ENCODE peak calls at places on chromosomes 2 and 18, in ten cellular contexts. P is psoas muscle, I is AG10803, X is A673, N is lower leg skin, M is Peyer's patch, F is HFF-Myc, R is fibroblast of the aortic adventitia, G is A549, C is lower lobe of right lung. K is an unnamed sample.

GRCh38 chr18:22282311-22283235 is 113.2 kb downstream of the GATA6 start:
- DNase-seq in F (peak), N (no peak), P (no peak), C (no peak), I (peak), G (peak), M (no peak), R (peak), X (peak), K (no peak)

GRCh38 chr2:240596491-240596931 is 10.0 kb downstream of the CAPN10 start:
- DNase-seq in X (no peak), G (no peak), N (peak), F (no peak), M (peak), C (peak), R (no peak), P (peak), I (no peak), K (no peak)

GRCh38 chr18:80103231-80103630 is 5.8 kb upstream of the ADNP2 start:
- DNase-seq in I (peak), F (no peak), G (no peak), M (no peak), X (no peak), R (peak), N (no peak), C (no peak), P (no peak), K (peak)

GRCh38 chr2:26922638-26923466 is 47.6 kb upstream of the MAPRE3 start:
- DNase-seq in C (no peak), F (peak), X (peak), N (peak), I (peak), P (peak), G (peak), R (peak), M (peak), K (no peak)

GRCh38 chr2:160365691-160366367 is 127.8 kb downstream of the RBMS1 start:
- DNase-seq in F (no peak), X (no peak), C (no peak), R (peak), I (peak), M (peak), N (peak), P (peak), G (no peak), K (no peak)

GRCh38 chr2:101587251-101587650 is 110.3 kb upstream of the MAP4K4 start:
- DNase-seq in C (no peak), G (no peak), P (no peak), M (no peak), I (no peak), R (no peak), F (no peak), X (no peak), N (no peak), K (no peak)

GRCh38 chr2:136874258-136874657 is 108.9 kb downstream of the THSD7B start:
- DNase-seq in M (no peak), R (peak), F (no peak), G (no peak), I (peak), C (no peak), P (no peak), X (peak), N (no peak), K (no peak)

GRCh38 chr18:31671951-31672350 is 12.4 kb downstream of the B4GALT6 start:
- DNase-seq in F (no peak), X (no peak), I (no peak), R (no peak), M (no peak), P (no peak), G (no peak), C (no peak), N (no peak), K (no peak)

GRCh38 chr2:223674998-223675609 is 72.9 kb upstream of the SCG2 start:
- DNase-seq in C (no peak), R (peak), G (peak), I (peak), X (peak), P (no peak), N (no peak), F (no peak), M (no peak), K (no peak)

GRCh38 chr18:28457784-28458183 is 280.9 kb upstream of the CDH2 start:
- DNase-seq in G (no peak), C (no peak), N (no peak), M (no peak), P (no peak), X (no peak), R (no peak), I (no peak), F (no peak), K (no peak)

GRCh38 chr18:9653390-9653789 is 39.0 kb upstream of the PPP4R1 start:
- DNase-seq in N (peak), R (peak), C (no peak), G (no peak), P (peak), X (no peak), F (no peak), I (no peak), M (no peak), K (no peak)

GRCh38 chr2:240917684-240918257 is 11.6 kb downstream of the CROCC2 start:
- DNase-seq in R (no peak), C (peak), I (no peak), F (no peak), P (no peak), G (no peak), N (peak), M (peak), X (no peak), K (no peak)

GRCh38 chr2:157182204-157182709 is 75.2 kb upstream of the GALNT5 start:
- DNase-seq in G (no peak), M (no peak), X (peak), N (no peak), C (no peak), R (no peak), F (no peak), I (no peak), P (no peak), K (no peak)

GRCh38 chr2:23617817-23618216 is 232.8 kb downstream of the KLHL29 start:
- DNase-seq in G (no peak), M (no peak), P (no peak), X (no peak), N (no peak), F (no peak), R (peak), C (no peak), I (no peak), K (no peak)

GRCh38 chr18:36580266-36580665 is 248.5 kb downstream of the TPGS2 start:
- DNase-seq in R (peak), M (no peak), I (peak), N (no peak), F (peak), P (peak), C (no peak), G (no peak), X (no peak), K (peak)

GRCh38 chr2:206701952-206702630 is 16.1 kb downstream of the DYTN start:
- DNase-seq in I (no peak), M (no peak), X (no peak), G (no peak), F (no peak), R (no peak), N (no peak), P (no peak), C (no peak), K (no peak)

GRCh38 chr2:216735086-216735485 is 39.7 kb upstream of the IGFBP5 start:
- DNase-seq in X (no peak), P (no peak), N (no peak), F (no peak), M (no peak), C (no peak), G (no peak), I (peak), R (peak), K (no peak)

GRCh38 chr2:19769513-19769912 is 132.3 kb downstream of the TTC32 start:
- DNase-seq in F (no peak), P (no peak), C (no peak), R (peak), M (no peak), N (no peak), X (peak), I (no peak), G (no peak), K (no peak)

GRCh38 chr2:85134255-85135065 is 1.3 kb downstream of the TCF7L1 start:
- DNase-seq in R (peak), G (no peak), C (peak), F (no peak), P (peak), X (no peak), I (peak), N (peak), M (no peak), K (no peak)

GRCh38 chr2:64141711-64142405 is 2.4 kb downstream of the PELI1 start:
- DNase-seq in M (no peak), P (no peak), R (peak), X (no peak), N (no peak), C (no peak), G (no peak), I (peak), F (no peak), K (no peak)

GRCh38 chr2:175679728-175680127 is 322.3 kb downstream of the LNPK start:
- DNase-seq in C (no peak), F (no peak), N (no peak), I (no peak), P (no peak), M (no peak), X (no peak), G (no peak), R (no peak), K (no peak)

GRCh38 chr18:12061685-12062084 is 32.0 kb upstream of the ANKRD62 start:
- DNase-seq in C (no peak), I (no peak), X (no peak), F (no peak), M (no peak), R (no peak), P (peak), N (no peak), G (no peak), K (no peak)

GRCh38 chr2:108588070-108588668 is 53.9 kb downstream of the LIMS1 start:
- DNase-seq in I (no peak), X (no peak), F (no peak), G (no peak), C (no peak), M (no peak), N (no peak), P (no peak), R (peak), K (no peak)

GRCh38 chr2:44560961-44561360 is 199.2 kb downstream of the CAMKMT start:
- DNase-seq in R (peak), P (no peak), G (no peak), I (peak), N (no peak), M (no peak), X (no peak), F (no peak), C (no peak), K (no peak)

GRCh38 chr2:142689206-142689605 is 188.3 kb upstream of the KYNU start:
- DNase-seq in F (no peak), G (no peak), C (no peak), I (no peak), N (no peak), P (no peak), R (no peak), X (no peak), M (no peak), K (no peak)

GRCh38 chr18:55321268-55322175 is 266.5 kb downstream of the TCF4 start:
- DNase-seq in R (peak), N (peak), X (peak), F (peak), I (peak), M (peak), P (peak), G (peak), C (peak), K (peak)

GRCh38 chr18:49819768-49820662 is 6.7 kb upstream of the ACAA2 start:
- DNase-seq in C (no peak), R (no peak), I (no peak), P (no peak), X (no peak), G (no peak), M (peak), F (no peak), N (no peak), K (no peak)

GRCh38 chr2:168798076-168798887 is 4.2 kb upstream of the NOSTRIN start:
- DNase-seq in X (peak), C (no peak), P (no peak), R (no peak), N (no peak), I (no peak), G (no peak), M (no peak), F (no peak), K (no peak)

GRCh38 chr18:36379426-36379984 is 82.0 kb downstream of the FHOD3 start:
- DNase-seq in I (no peak), X (no peak), R (no peak), N (no peak), C (no peak), M (no peak), F (no peak), P (no peak), G (no peak), K (no peak)

GRCh38 chr2:196592331-196592911 is 47.1 kb upstream of the CCDC150 start:
- DNase-seq in X (peak), F (no peak), I (peak), M (no peak), R (peak), C (peak), P (no peak), G (no peak), N (no peak), K (no peak)

GRCh38 chr18:75204978-75205759 is 3.8 kb downstream of the PTGR3 start:
- DNase-seq in X (no peak), R (no peak), F (no peak), N (no peak), I (no peak), C (no peak), P (peak), G (no peak), M (no peak), K (peak)
- H3K4me3 ChIP-seq in X (no peak), R (peak), F (peak), N (no peak), I (peak), C (peak), P (peak), G (no peak), M (peak), K (peak)

DNA sequence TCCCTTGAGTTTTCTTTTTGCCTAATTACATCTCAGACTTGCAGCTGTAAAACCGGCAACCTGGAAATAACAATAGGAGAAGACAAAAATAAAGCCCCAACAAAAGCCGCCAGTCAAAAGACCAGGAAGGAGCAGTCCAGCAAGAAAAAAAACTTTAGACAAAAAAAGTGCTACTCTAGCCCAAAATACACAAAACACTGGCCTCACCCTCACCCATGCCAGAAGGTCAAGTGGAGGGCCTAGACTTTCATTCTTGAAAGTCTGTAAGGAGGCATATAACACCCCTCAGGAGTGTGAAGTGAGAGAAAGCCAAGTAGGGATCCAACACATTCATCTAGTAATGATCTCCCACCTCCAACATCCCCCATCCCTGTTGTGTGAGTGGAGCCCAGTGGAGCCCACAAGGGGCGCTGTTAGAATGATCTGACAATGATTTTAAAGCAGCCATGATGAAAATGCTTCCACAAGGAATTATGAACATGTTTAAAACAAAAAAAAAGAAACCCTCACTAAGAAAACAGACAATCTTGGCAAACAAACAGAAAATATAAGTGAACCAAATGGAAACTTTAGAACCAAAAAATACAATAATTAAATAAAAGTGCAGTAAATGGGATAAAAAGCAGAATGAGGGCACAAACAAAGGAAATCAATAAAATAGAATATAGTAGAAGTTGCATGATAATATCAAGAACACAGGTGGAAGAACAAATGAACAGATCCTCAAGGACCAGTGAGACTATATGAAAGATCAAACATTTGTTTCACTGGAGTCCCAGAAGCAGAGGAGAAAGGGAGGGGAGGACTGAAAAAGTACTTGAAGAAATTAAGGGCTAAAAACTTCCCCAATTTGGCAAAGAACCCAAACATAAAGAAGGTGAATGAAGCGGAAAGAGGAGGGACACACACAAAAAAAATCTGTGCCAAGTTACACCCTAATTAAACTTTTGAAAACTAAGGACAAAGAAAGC is 23.9 kb downstream of the SESTD1 start:
- DNase-seq in N (no peak), M (no peak), R (no peak), X (no peak), G (no peak), F (no peak), P (no peak), C (no peak), I (no peak), K (no peak)
- TF ChIP-seq CTCF in N (no peak), M (no peak), R (no peak), X (peak), G (no peak), F (peak), P (no peak), C (no peak), I (no peak), K (no peak)

GRCh38 chr2:46818819-46819218 is 96.8 kb downstream of the MCFD2 start:
- DNase-seq in C (no peak), F (no peak), N (peak), I (no peak), P (no peak), X (no peak), M (no peak), G (no peak), R (no peak), K (no peak)
- H3K4me3 ChIP-seq in C (no peak), F (no peak), N (no peak), I (no peak), P (no peak), X (no peak), M (no peak), G (no peak), R (no peak), K (no peak)

DNA sequence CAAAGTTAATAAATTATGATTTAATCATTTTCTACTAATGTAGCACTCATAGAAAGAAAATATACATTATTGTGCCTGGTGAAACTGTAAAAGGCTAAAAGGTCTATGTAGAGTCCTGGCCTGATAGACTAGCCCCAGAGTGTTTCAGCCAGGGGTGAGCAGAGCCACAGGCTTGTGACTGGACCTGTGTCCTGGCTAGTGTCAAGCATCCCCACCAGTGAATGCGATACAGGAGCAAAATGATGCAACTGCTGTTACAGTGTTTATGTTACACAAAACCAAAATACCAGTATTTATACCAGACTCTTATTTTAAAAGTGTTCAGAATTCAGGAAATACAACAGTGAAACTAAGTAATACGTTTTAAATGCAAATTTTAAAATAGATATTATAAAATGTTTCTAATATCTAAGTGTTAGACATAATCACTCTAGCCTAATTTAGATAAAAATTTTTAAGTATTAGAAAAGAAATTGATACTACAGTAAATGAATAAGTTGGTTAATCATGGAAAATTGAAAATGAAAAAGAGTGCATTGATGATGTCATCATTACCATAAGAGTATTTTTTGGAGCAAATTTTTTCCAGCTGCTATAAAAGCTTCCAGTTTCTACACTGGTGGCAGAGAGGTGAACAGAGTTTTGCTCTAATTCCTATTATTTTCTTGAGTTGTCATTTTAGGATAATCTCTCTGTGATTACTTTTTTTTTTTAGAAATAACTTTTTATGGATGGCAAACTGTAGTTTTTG is 6.2 kb upstream of the TSPYL6 start:
- DNase-seq in F (no peak), I (no peak), P (no peak), R (peak), C (no peak), G (no peak), M (no peak), N (no peak), X (no peak), K (no peak)
- TF ChIP-seq CTCF in F (no peak), I (no peak), P (no peak), R (no peak), C (no peak), G (no peak), M (no peak), N (no peak), X (no peak), K (no peak)

GRCh38 chr2:238428866-238429265 is 2.1 kb downstream of the ASB1 start:
- DNase-seq in G (no peak), R (no peak), F (no peak), M (no peak), C (no peak), I (no peak), N (peak), X (no peak), P (no peak), K (no peak)
- H3K4me3 ChIP-seq in G (peak), R (peak), F (peak), M (no peak), C (no peak), I (no peak), N (no peak), X (no peak), P (no peak), K (no peak)

GRCh38 chr2:36544638-36545338 is 53.2 kb downstream of the FEZ2 start:
- DNase-seq in N (no peak), C (no peak), X (no peak), G (no peak), P (no peak), F (no peak), R (no peak), M (no peak), I (no peak), K (no peak)
- TF ChIP-seq CTCF in N (no peak), C (no peak), X (peak), G (peak), P (no peak), F (no peak), R (peak), M (no peak), I (peak), K (no peak)

K was measured in esophagus muscularis mucosa.